ENCODE peak calls at places on chromosomes 2 and 18, in nine cellular contexts. P is activated CD8-positive, alpha-beta memory T cell treated with anti-CD3 and anti-CD28 coated beads, Interleukin-2, amount 50 U/mL, for 48 hours; K is mesendoderm; J is NCI-H510A treated with DMSO at 0.1 percent for 48 hours; U is germinal center; D is posterior vena cava; V is SW 1271; R is immature natural killer cell; Y is activated naive CD4-positive, alpha-beta T cell treated with anti-CD3 and anti-CD28 coated beads, Interleukin-2, amount 50 U/mL, for 16 hours. M is an unnamed sample.

GRCh38 chr2:240389302-240389805 is 46.1 kb upstream of the GPC1 start:
- DNase-seq in P (no peak), K (no peak), J (no peak), U (no peak), D (peak), V (no peak), R (no peak), Y (no peak), M (no peak)

GRCh38 chr2:207813221-207813916 is 43.7 kb upstream of the FZD5 start:
- DNase-seq in P (no peak), K (peak), J (no peak), U (no peak), D (no peak), V (no peak), R (no peak), Y (no peak), M (no peak)

GRCh38 chr2:68272246-68272987 is 20.1 kb upstream of the PPP3R1 start:
- DNase-seq in P (no peak), K (no peak), J (no peak), U (no peak), D (no peak), V (no peak), R (no peak), Y (no peak), M (no peak)

GRCh38 chr2:36618381-36618780 is 20.4 kb upstream of the FEZ2 start:
- DNase-seq in P (no peak), K (peak), J (peak), U (peak), D (no peak), V (peak), R (no peak), Y (no peak), M (peak)

GRCh38 chr2:219422944-219423534 is 4.9 kb downstream of the DES start:
- DNase-seq in P (no peak), K (no peak), J (no peak), U (no peak), D (peak), V (no peak), R (no peak), Y (no peak), M (no peak)

GRCh38 chr18:7132356-7133115 is 14.9 kb upstream of the LAMA1 start:
- DNase-seq in P (no peak), K (peak), J (no peak), U (no peak), D (no peak), V (no peak), R (no peak), Y (no peak), M (no peak)

GRCh38 chr2:161238559-161239415 is 69.4 kb upstream of the PSMD14 start:
- DNase-seq in P (peak), K (peak), J (peak), U (no peak), D (peak), V (no peak), R (no peak), Y (peak), M (peak)

GRCh38 chr2:99187011-99187410 is 6.0 kb downstream of the MRPL30 start:
- DNase-seq in P (no peak), K (no peak), J (no peak), U (no peak), D (no peak), V (no peak), R (no peak), Y (no peak), M (no peak)

GRCh38 chr2:28381225-28382180 is 11.2 kb upstream of the FOSL2 start:
- DNase-seq in P (no peak), K (no peak), J (no peak), U (no peak), D (no peak), V (no peak), R (no peak), Y (no peak), M (no peak)

GRCh38 chr2:230589497-230590015 is 123.1 kb upstream of the CAB39 start:
- DNase-seq in P (no peak), K (no peak), J (no peak), U (peak), D (no peak), V (no peak), R (no peak), Y (peak), M (no peak)

GRCh38 chr2:151102196-151102692 is 159.4 kb downstream of the RBM43 start:
- DNase-seq in P (no peak), K (no peak), J (no peak), U (no peak), D (no peak), V (no peak), R (no peak), Y (no peak), M (no peak)

GRCh38 chr18:12841070-12841469 is 43.0 kb downstream of the PTPN2 start:
- DNase-seq in P (no peak), K (peak), J (no peak), U (no peak), D (no peak), V (no peak), R (no peak), Y (no peak), M (no peak)

GRCh38 chr2:197031805-197032204 is 105.3 kb upstream of the PGAP1 start:
- DNase-seq in P (no peak), K (no peak), J (no peak), U (no peak), D (no peak), V (no peak), R (no peak), Y (no peak), M (no peak)

GRCh38 chr18:11986061-11986460 is 4.8 kb downstream of the IMPA2 start:
- DNase-seq in P (no peak), K (no peak), J (no peak), U (no peak), D (peak), V (no peak), R (no peak), Y (no peak), M (no peak)

GRCh38 chr18:5058768-5059539 is 138.1 kb downstream of the AKAIN1 start:
- DNase-seq in P (no peak), K (no peak), J (no peak), U (no peak), D (no peak), V (no peak), R (peak), Y (peak), M (no peak)

GRCh38 chr18:70663141-70663540 is 374.3 kb downstream of the SOCS6 start:
- DNase-seq in P (no peak), K (no peak), J (no peak), U (no peak), D (no peak), V (no peak), R (no peak), Y (no peak), M (no peak)

GRCh38 chr2:95106081-95106480 is 15.5 kb downstream of the MRPS5 start:
- DNase-seq in P (no peak), K (no peak), J (no peak), U (no peak), D (no peak), V (no peak), R (no peak), Y (no peak), M (no peak)

GRCh38 chr2:52428224-52428623 is 1339.4 kb upstream of the CHAC2 start:
- DNase-seq in P (no peak), K (peak), J (no peak), U (no peak), D (no peak), V (no peak), R (no peak), Y (no peak), M (no peak)

GRCh38 chr2:189147361-189147760 is 32.2 kb downstream of the COL5A2 start:
- DNase-seq in P (no peak), K (no peak), J (no peak), U (no peak), D (no peak), V (no peak), R (no peak), Y (no peak), M (no peak)

GRCh38 chr18:25284861-25285574 is 66.9 kb downstream of the ZNF521 start:
- DNase-seq in P (no peak), K (peak), J (no peak), U (no peak), D (no peak), V (no peak), R (no peak), Y (no peak), M (no peak)

GRCh38 chr2:205675861-205676516 is 6.3 kb upstream of the NRP2 start:
- DNase-seq in P (no peak), K (peak), J (peak), U (peak), D (no peak), V (peak), R (no peak), Y (no peak), M (peak)

GRCh38 chr2:42089340-42089925 is 41.6 kb downstream of the PKDCC start:
- DNase-seq in P (peak), K (peak), J (no peak), U (peak), D (peak), V (no peak), R (peak), Y (peak), M (peak)

GRCh38 chr18:45806226-45806625 is 19.2 kb upstream of the SIGLEC15 start:
- DNase-seq in P (no peak), K (no peak), J (no peak), U (no peak), D (no peak), V (no peak), R (no peak), Y (no peak), M (peak)

GRCh38 chr2:35281702-35282101 is 1073.9 kb upstream of the CRIM1 start:
- DNase-seq in P (no peak), K (no peak), J (no peak), U (no peak), D (no peak), V (no peak), R (no peak), Y (no peak), M (no peak)

GRCh38 chr2:42086500-42086953 is 38.7 kb downstream of the PKDCC start:
- DNase-seq in P (no peak), K (peak), J (peak), U (peak), D (no peak), V (peak), R (peak), Y (peak), M (peak)

GRCh38 chr2:10614940-10615339 is 74.8 kb downstream of the NOL10 start:
- DNase-seq in P (no peak), K (no peak), J (no peak), U (no peak), D (no peak), V (no peak), R (no peak), Y (no peak), M (peak)

GRCh38 chr2:239671916-239672849 is 271.4 kb upstream of the HDAC4 start:
- DNase-seq in P (no peak), K (no peak), J (no peak), U (no peak), D (no peak), V (no peak), R (no peak), Y (no peak), M (no peak)

GRCh38 chr2:85485815-85486214 is 53.2 kb upstream of the MAT2A start:
- DNase-seq in P (no peak), K (no peak), J (no peak), U (no peak), D (no peak), V (no peak), R (no peak), Y (no peak), M (no peak)

GRCh38 chr2:226471987-226472470 is 327.6 kb downstream of the IRS1 start:
- DNase-seq in P (no peak), K (no peak), J (no peak), U (no peak), D (no peak), V (no peak), R (no peak), Y (no peak), M (no peak)

GRCh38 chr18:36411745-36412168 is 114.2 kb downstream of the FHOD3 start:
- DNase-seq in P (no peak), K (peak), J (peak), U (no peak), D (no peak), V (peak), R (no peak), Y (no peak), M (peak)